ENCODE peak calls at places on chromosome 15, in four cellular contexts. One of them, this sample, is unnamed.

GRCh38 chr15:38878946-38879345 is 314.3 kb upstream of the RASGRP1 start:
- DNase-seq in posterior cingulate gyrus: no peak
- DNase-seq in small intestine: no peak
- DNase-seq in mucosa of descending colon: no peak
- DNase-seq in this sample: no peak

GRCh38 chr15:100862162-100862561 is 17.5 kb upstream of the ALDH1A3 start:
- DNase-seq in small intestine: no peak
- DNase-seq in mucosa of descending colon: no peak
- DNase-seq in posterior cingulate gyrus: no peak
- DNase-seq in this sample: no peak

GRCh38 chr15:51737538-51738305 is at the start of gene LYSMD2:
- DNase-seq in mucosa of descending colon: peak
- DNase-seq in small intestine: peak
- DNase-seq in posterior cingulate gyrus: peak
- DNase-seq in this sample: peak

GRCh38 chr15:83947156-83947555 is 288.4 kb upstream of the GOLGA6L4 start:
- DNase-seq in mucosa of descending colon: no peak
- DNase-seq in posterior cingulate gyrus: peak
- DNase-seq in small intestine: no peak
- DNase-seq in this sample: no peak

GRCh38 chr15:76987896-76988860 is 6.7 kb upstream of the PSTPIP1 start:
- DNase-seq in posterior cingulate gyrus: peak
- DNase-seq in mucosa of descending colon: peak
- DNase-seq in small intestine: peak
- DNase-seq in this sample: no peak

GRCh38 chr15:29924750-29925149 is 102.5 kb upstream of the TJP1 start:
- DNase-seq in posterior cingulate gyrus: no peak
- DNase-seq in mucosa of descending colon: no peak
- DNase-seq in small intestine: peak
- DNase-seq in this sample: peak

GRCh38 chr15:95850837-95851236 is 479.7 kb upstream of the NR2F2 start:
- DNase-seq in mucosa of descending colon: no peak
- DNase-seq in posterior cingulate gyrus: no peak
- DNase-seq in small intestine: no peak
- DNase-seq in this sample: no peak

GRCh38 chr15:56557415-56557814 is 92.5 kb upstream of the MNS1 start:
- DNase-seq in small intestine: no peak
- DNase-seq in mucosa of descending colon: no peak
- DNase-seq in posterior cingulate gyrus: no peak
- DNase-seq in this sample: no peak

GRCh38 chr15:91894606-91895005 is 41.1 kb downstream of the SLCO3A1 start:
- DNase-seq in small intestine: no peak
- DNase-seq in posterior cingulate gyrus: no peak
- DNase-seq in mucosa of descending colon: no peak
- DNase-seq in this sample: no peak

GRCh38 chr15:101206173-101206572 is 45.7 kb downstream of the CHSY1 start:
- DNase-seq in small intestine: no peak
- DNase-seq in posterior cingulate gyrus: peak
- DNase-seq in mucosa of descending colon: no peak
- DNase-seq in this sample: peak

GRCh38 chr15:81897011-81897677 is 148.7 kb downstream of the MEX3B start:
- DNase-seq in small intestine: no peak
- DNase-seq in mucosa of descending colon: no peak
- DNase-seq in posterior cingulate gyrus: no peak
- DNase-seq in this sample: peak

GRCh38 chr15:81337713-81338157 is 13.8 kb upstream of the STARD5 start:
- DNase-seq in posterior cingulate gyrus: no peak
- DNase-seq in mucosa of descending colon: no peak
- DNase-seq in small intestine: no peak
- DNase-seq in this sample: no peak

GRCh38 chr15:77143606-77144005 is 72.7 kb upstream of the TSPAN3 start:
- DNase-seq in small intestine: no peak
- DNase-seq in posterior cingulate gyrus: no peak
- DNase-seq in mucosa of descending colon: no peak
- DNase-seq in this sample: peak

GRCh38 chr15:34101366-34102174 is at the start of the genes EMC7 and PGBD4:
- DNase-seq in small intestine: peak
- DNase-seq in mucosa of descending colon: peak
- DNase-seq in posterior cingulate gyrus: peak
- DNase-seq in this sample: peak

GRCh38 chr15:81327526-81327925 is 3.6 kb upstream of the STARD5 start:
- DNase-seq in posterior cingulate gyrus: no peak
- DNase-seq in small intestine: no peak
- DNase-seq in mucosa of descending colon: no peak
- DNase-seq in this sample: peak

GRCh38 chr15:66883322-66883911 is 181.4 kb downstream of the SMAD6 start:
- DNase-seq in mucosa of descending colon: peak
- DNase-seq in small intestine: no peak
- DNase-seq in posterior cingulate gyrus: peak
- DNase-seq in this sample: peak

GRCh38 chr15:70801111-70801510 is 37.8 kb upstream of the UACA start:
- DNase-seq in small intestine: no peak
- DNase-seq in posterior cingulate gyrus: no peak
- DNase-seq in mucosa of descending colon: no peak
- DNase-seq in this sample: peak

GRCh38 chr15:45743309-45744041 is 108.6 kb downstream of the SQOR start:
- DNase-seq in mucosa of descending colon: no peak
- DNase-seq in small intestine: no peak
- DNase-seq in posterior cingulate gyrus: no peak
- DNase-seq in this sample: no peak

GRCh38 chr15:41620536-41621199 is 39.5 kb upstream of the MGA start:
- DNase-seq in posterior cingulate gyrus: no peak
- DNase-seq in mucosa of descending colon: no peak
- DNase-seq in small intestine: no peak
- DNase-seq in this sample: peak

GRCh38 chr15:62474771-62475124 is 309.7 kb upstream of the C2CD4B start:
- DNase-seq in mucosa of descending colon: no peak
- DNase-seq in small intestine: no peak
- DNase-seq in posterior cingulate gyrus: no peak
- DNase-seq in this sample: no peak

GRCh38 chr15:40115670-40116093 is 7.0 kb upstream of the BMF start:
- DNase-seq in mucosa of descending colon: peak
- DNase-seq in small intestine: no peak
- DNase-seq in posterior cingulate gyrus: peak
- DNase-seq in this sample: no peak

GRCh38 chr15:59313703-59314332 is 58.9 kb downstream of the MYO1E start:
- DNase-seq in small intestine: peak
- DNase-seq in mucosa of descending colon: peak
- DNase-seq in posterior cingulate gyrus: peak
- DNase-seq in this sample: no peak

GRCh38 chr15:72964135-72964534 is 88.1 kb upstream of the NEO1 start:
- DNase-seq in posterior cingulate gyrus: no peak
- DNase-seq in mucosa of descending colon: no peak
- DNase-seq in small intestine: no peak
- DNase-seq in this sample: no peak

GRCh38 chr15:27238209-27238608 is 267.2 kb downstream of the GABRG3 start:
- DNase-seq in mucosa of descending colon: no peak
- DNase-seq in posterior cingulate gyrus: peak
- DNase-seq in small intestine: no peak
- DNase-seq in this sample: no peak

GRCh38 chr15:39584662-39585393 is 3.9 kb downstream of the THBS1 start:
- DNase-seq in posterior cingulate gyrus: no peak
- DNase-seq in small intestine: no peak
- DNase-seq in mucosa of descending colon: no peak
- DNase-seq in this sample: peak

GRCh38 chr15:24856397-24857093 is 98.2 kb upstream of the SNRPN start:
- DNase-seq in small intestine: no peak
- DNase-seq in posterior cingulate gyrus: peak
- DNase-seq in mucosa of descending colon: no peak
- DNase-seq in this sample: peak

GRCh38 chr15:73691398-73691797 is 7.2 kb downstream of the CD276 start:
- DNase-seq in posterior cingulate gyrus: peak
- DNase-seq in small intestine: peak
- DNase-seq in mucosa of descending colon: no peak
- DNase-seq in this sample: peak

GRCh38 chr15:27561816-27562215 is 537.3 kb downstream of the OCA2 start:
- DNase-seq in mucosa of descending colon: no peak
- DNase-seq in posterior cingulate gyrus: no peak
- DNase-seq in small intestine: no peak
- DNase-seq in this sample: no peak

GRCh38 chr15:92808611-92809063 is 91.5 kb upstream of the CHD2 start:
- DNase-seq in mucosa of descending colon: peak
- DNase-seq in small intestine: peak
- DNase-seq in posterior cingulate gyrus: no peak
- DNase-seq in this sample: peak

GRCh38 chr15:52112203-52112750 is 298 bp downstream of the BCL2L10 start:
- DNase-seq in small intestine: peak
- DNase-seq in posterior cingulate gyrus: peak
- DNase-seq in mucosa of descending colon: peak
- DNase-seq in this sample: no peak

GRCh38 chr15:91338763-91339162 is 238.7 kb downstream of the SV2B start:
- DNase-seq in small intestine: no peak
- DNase-seq in mucosa of descending colon: no peak
- DNase-seq in posterior cingulate gyrus: no peak
- DNase-seq in this sample: no peak

GRCh38 chr15:70267879-70268278 is 170.2 kb upstream of the TLE3 start:
- DNase-seq in small intestine: no peak
- DNase-seq in mucosa of descending colon: no peak
- DNase-seq in posterior cingulate gyrus: peak
- DNase-seq in this sample: peak

GRCh38 chr15:61796056-61796455 is 264.2 kb downstream of the VPS13C start:
- DNase-seq in small intestine: no peak
- DNase-seq in posterior cingulate gyrus: no peak
- DNase-seq in mucosa of descending colon: no peak
- DNase-seq in this sample: no peak